ENCODE peak calls at places on chromosomes 5 and 9, in seven cellular contexts. N is stimulated activated CD8-positive, alpha-beta memory T cell treated with anti-CD3 and anti-CD28 coated beads, Interleukin-15, amount 100 ng/mL, for 4 hours; I is T-cell; V is LHCN-M2; C is stimulated activated CD4-positive, alpha-beta T cell treated with anti-CD3 and anti-CD28 coated beads, Interleukin-15, amount 100 ng/mL, for 24 hours; L is fibroblast of the aortic adventitia; D is chondrocyte. S is an unnamed sample.

GRCh38 chr9:34983209-34983608 is 6.3 kb upstream of the DNAJB5 start:
- DNase-seq in N (no peak), I (no peak), V (no peak), C (no peak), L (no peak), D (no peak), S (no peak)

GRCh38 chr5:116652196-116652729 is 77.6 kb upstream of the SEMA6A start:
- DNase-seq in N (no peak), I (no peak), V (peak; percentile 37), C (no peak), L (no peak), D (no peak), S (no peak)

GRCh38 chr5:162227075-162227474 is 159.5 kb downstream of the GABRG2 start:
- DNase-seq in N (no peak), I (no peak), V (no peak), C (no peak), L (no peak), D (no peak), S (no peak)

GRCh38 chr9:129946596-129946995 is 96.4 kb downstream of the FNBP1 start:
- DNase-seq in N (no peak), I (no peak), V (no peak), C (no peak), L (no peak), D (no peak), S (no peak)

GRCh38 chr9:98231770-98232478 is 23.5 kb downstream of the TBC1D2 start:
- DNase-seq in N (no peak), I (no peak), V (peak; percentile 84), C (no peak), L (peak; percentile 91), D (no peak), S (no peak)

GRCh38 chr5:88045931-88046461 is 222.6 kb downstream of the TMEM161B start:
- DNase-seq in N (no peak), I (no peak), V (no peak), C (no peak), L (no peak), D (no peak), S (no peak)

GRCh38 chr5:41305056-41305455 is 91.7 kb upstream of the C6 start:
- DNase-seq in N (no peak), I (no peak), V (no peak), C (no peak), L (no peak), D (no peak), S (no peak)

GRCh38 chr9:98306384-98307145 is 51.1 kb upstream of the TBC1D2 start:
- DNase-seq in N (no peak), I (no peak), V (peak; percentile 14), C (no peak), L (no peak), D (no peak), S (no peak)

GRCh38 chr5:172009536-172010270 is 3.3 kb upstream of the FBXW11 start:
- DNase-seq in N (no peak), I (no peak), V (no peak), C (no peak), L (no peak), D (no peak), S (no peak)

GRCh38 chr9:88578486-88579362 is 43.7 kb downstream of the NXNL2 start:
- DNase-seq in N (peak; percentile 4), I (peak; percentile 44), V (peak; percentile 66), C (peak; percentile 75), L (peak; percentile 81), D (no peak), S (peak; percentile 79)

GRCh38 chr9:108478431-108478837 is 377.4 kb downstream of the ACTL7B start:
- DNase-seq in N (no peak), I (no peak), V (peak; percentile 75), C (no peak), L (peak; percentile 99), D (no peak), S (no peak)

GRCh38 chr9:34454571-34455065 is 3.8 kb downstream of the FAM219A start:
- DNase-seq in N (no peak), I (no peak), V (peak; percentile 91), C (peak; percentile 39), L (peak; percentile 50), D (no peak), S (peak; percentile 28)